ENCODE peak calls at places on chromosomes 7 and 10, in four cellular contexts. C is hepatocyte; X is transverse colon; J is CD8-positive, alpha-beta T cell. K is an unnamed sample.

GRCh38 chr7:39252916-39253315 is 275.2 kb downstream of the POU6F2 start:
- DNase-seq in C (no peak), X (no peak), J (no peak), K (no peak)

GRCh38 chr10:122344741-122345258 is 29.7 kb upstream of the PLEKHA1 start:
- DNase-seq in C (peak; percentile 64), J (no peak), X (peak; percentile 45), K (no peak)

GRCh38 chr10:75019360-75019759 is 92.1 kb upstream of the SAMD8 start:
- DNase-seq in X (no peak), C (no peak), J (no peak), K (no peak)

GRCh38 chr7:71633571-71634008 is 501.6 kb downstream of the GALNT17 start:
- DNase-seq in X (no peak), J (no peak), C (peak; percentile 86), K (no peak)

GRCh38 chr10:51368943-51369342 is 294.7 kb downstream of the PRKG1 start:
- DNase-seq in J (no peak), X (no peak), C (no peak), K (no peak)

GRCh38 chr10:77532068-77532467 is 105.5 kb downstream of the KCNMA1 start:
- DNase-seq in J (no peak), X (no peak), C (no peak), K (no peak)

GRCh38 chr10:79048639-79049550 is 19.9 kb upstream of the ZMIZ1 start:
- DNase-seq in X (no peak), J (no peak), C (no peak), K (no peak)

GRCh38 chr10:10055656-10056445 is 961.8 kb upstream of the CELF2 start:
- DNase-seq in C (no peak), J (no peak), X (no peak), K (no peak)

GRCh38 chr7:155640629-155641028 is 3.8 kb upstream of the RBM33 start:
- DNase-seq in X (no peak), J (no peak), C (no peak), K (no peak)
- H3K9me3 ChIP-seq in X (no peaks in the 10 kb centered on the region), J (no peaks in the 10 kb centered on the region), C (peaks cover 16% of the 10 kb centered on the region), K (peaks cover 7% of the 10 kb centered on the region)

GRCh38 chr7:157641866-157642265 is 305.1 kb downstream of the DNAJB6 start:
- DNase-seq in C (no peak), X (no peak), J (no peak), K (no peak)
- H3K9me3 ChIP-seq in C (no peaks in the 10 kb centered on the region), X (peaks cover 10% of the 10 kb centered on the region), J (no peaks in the 10 kb centered on the region), K (peaks cover 3% of the 10 kb centered on the region)

DNA sequence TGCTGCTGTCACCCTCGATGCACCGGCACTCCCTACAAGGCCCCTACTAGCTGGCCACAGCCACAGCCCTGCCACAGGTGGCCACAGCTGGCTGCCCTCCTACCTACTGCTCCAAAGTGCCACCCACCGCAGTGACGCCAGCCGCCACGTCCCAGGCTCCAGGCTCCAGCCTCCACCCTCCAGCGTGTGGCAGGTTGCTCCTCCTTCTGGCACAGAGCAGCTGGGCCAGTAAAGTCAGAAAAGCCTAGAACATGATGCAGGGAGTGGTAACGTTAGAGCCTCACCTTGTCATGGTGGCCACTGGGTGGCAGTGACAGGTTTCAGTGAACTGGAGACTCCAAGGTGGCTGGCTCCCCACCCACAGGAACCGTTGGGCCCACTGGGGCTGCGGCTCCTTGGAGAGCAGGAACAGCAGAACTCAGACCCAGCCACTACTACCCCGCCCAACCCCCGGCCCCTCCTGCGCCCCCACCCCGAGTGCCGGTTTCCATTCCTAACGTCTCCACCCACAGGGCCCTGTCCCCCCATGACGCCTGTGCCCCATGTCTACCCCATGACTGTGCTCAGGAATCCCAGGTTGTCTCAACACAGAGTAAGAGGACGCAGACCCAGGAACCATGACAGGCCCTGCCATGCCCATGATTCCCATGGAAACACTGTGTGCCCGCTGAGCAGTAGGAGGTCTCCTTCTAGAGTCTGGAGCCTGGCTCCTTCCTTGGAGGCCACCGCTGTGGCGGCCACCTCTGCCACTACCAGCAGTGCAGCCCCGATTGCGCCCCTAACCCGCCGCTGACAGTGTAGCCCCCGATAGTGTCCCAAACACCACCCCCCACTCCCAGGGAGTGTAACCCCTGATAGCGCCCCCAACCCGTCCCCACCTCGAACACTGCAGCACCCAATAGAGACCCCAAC is 52.3 kb upstream of the ZNF33B start:
- DNase-seq in X (no peak), C (no peak), J (no peak), K (no peak)
- H3K9me3 ChIP-seq in X (no peaks in the 10 kb centered on the region), C (no peaks in the 10 kb centered on the region), J (no peaks in the 10 kb centered on the region), K (no peaks in the 10 kb centered on the region)

GRCh38 chr7:4835398-4836205 is 26.2 kb downstream of the PAPOLB start:
- DNase-seq in X (no peak), J (no peak), C (no peak), K (no peak)

GRCh38 chr7:4836206-4836661 is 25.6 kb downstream of the PAPOLB start:
- DNase-seq in X (no peak), J (no peak), C (no peak), K (no peak)

GRCh38 chr7:4833176-4833575 is 28.7 kb downstream of the PAPOLB start:
- DNase-seq in J (no peak), C (no peak), X (no peak), K (no peak)

GRCh38 chr7:4833691-4834600 is 27.9 kb downstream of the PAPOLB start:
- DNase-seq in X (no peak), J (no peak), C (no peak), K (no peak)

DNA sequence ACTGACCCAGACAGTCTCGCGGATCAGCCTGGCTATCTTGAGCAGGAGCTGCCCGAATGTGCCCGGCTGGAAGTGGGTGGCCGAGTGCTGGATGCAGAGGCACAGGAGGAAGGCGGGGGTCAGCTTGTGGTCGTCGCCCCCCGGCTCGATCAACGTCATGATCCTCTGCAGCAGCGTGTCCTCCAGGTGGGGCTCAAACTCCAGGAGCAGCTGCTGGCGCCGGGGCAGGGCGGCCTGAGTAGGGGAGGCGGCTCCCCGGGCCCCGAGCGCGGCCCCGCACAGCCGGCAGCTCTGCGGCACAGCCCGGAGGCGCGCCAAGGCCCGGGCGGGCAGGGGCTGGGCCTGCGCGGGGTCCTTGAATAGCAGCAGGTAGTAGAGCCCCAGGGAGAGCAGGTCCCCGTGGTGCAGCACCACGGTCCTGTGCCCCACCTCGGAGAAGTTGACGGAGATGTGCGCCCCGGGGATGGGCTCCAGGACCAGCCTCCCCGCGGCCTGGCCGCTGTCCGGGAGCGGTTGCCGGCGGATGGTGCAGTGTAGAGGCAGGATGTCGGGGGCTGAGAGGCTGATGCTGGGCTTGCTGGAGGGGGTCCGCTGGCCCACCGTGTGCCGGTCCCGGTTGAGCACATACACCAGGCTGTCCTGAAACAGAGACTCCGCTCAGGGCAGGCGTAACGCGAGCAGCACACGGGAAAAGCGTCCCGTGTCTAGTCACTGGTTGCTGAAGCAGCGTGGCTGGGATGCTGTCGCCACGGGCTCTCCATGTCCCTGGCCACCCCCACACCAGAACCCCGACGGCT is 27.0 kb downstream of the PAPOLB start:
- DNase-seq in C (no peak), X (no peak), J (no peak), K (no peak)
- H3K9me3 ChIP-seq in C (no peaks in the 10 kb centered on the region), X (no peaks in the 10 kb centered on the region), J (no peaks in the 10 kb centered on the region), K (no peaks in the 10 kb centered on the region)

GRCh38 chr7:52648903-52649302 is 386.5 kb upstream of the POM121L12 start:
- DNase-seq in C (no peak), J (no peak), X (no peak), K (no peak)
- H3K9me3 ChIP-seq in C (no peaks in the 10 kb centered on the region), J (no peaks in the 10 kb centered on the region), X (no peaks in the 10 kb centered on the region), K (no peaks in the 10 kb centered on the region)

DNA sequence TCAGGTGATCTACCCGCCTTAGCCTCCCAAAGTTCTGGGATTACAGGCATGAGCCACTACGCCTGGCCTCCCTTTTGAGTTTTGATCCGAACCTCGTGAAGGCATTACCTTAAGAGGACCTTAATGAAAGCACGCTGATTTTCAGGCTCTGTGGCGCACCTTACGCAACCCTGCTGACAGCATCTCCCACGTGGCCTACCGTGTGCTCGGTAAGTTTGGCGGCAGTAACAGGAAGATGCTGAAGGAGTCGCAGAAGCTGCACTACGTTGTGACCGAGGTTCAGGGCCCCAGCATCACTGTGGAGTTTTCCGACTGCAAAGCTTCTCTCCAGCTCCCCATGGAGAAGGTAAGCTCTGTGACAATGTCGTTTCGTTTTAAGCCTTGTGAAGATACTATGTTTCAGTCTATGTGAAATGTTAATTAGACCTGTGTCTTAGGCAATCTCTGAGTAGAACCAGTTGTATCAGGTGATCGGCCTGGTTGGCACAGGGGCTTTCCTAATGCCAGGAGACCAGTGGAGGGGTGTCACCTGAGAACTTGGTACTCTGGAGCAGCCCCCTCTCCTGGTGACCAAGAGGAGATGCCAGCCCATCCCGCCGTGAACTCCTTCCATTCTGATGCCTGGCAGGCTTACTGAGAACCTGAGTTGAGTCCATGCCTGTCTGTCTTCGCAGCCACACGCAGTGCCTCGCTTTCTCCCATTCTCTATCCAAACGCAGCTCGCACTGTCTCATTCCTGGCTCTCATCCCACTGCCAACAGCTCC is 43.5 kb downstream of the TRRAP start:
- DNase-seq in X (no peak), J (no peak), C (no peak), K (no peak)
- H3K9me3 ChIP-seq in X (no peaks in the 10 kb centered on the region), J (no peaks in the 10 kb centered on the region), C (no peaks in the 10 kb centered on the region), K (no peaks in the 10 kb centered on the region)